ENCODE peak calls at places on chromosomes 3 and 15, in ten cellular contexts. O is left ventricle myocardium inferior; M is CD4-positive, alpha-beta memory T cell; P is endodermal cell; N is Peyer's patch; U is body of pancreas; D is uterus; W is AG04450; B is PC-3; Z is tibial nerve. V is an unnamed sample. For H3K27me3, the result is how much of the 10 kb centered on the place peaks cover.

GRCh38 chr15:94242257-94242656 is 10.9 kb downstream of the MCTP2 start:
- DNase-seq in O (no peak), M (no peak), P (no peak), N (no peak), U (no peak), D (no peak), W (no peak), B (no peak), Z (no peak), V (no peak)

GRCh38 chr3:67090472-67090871 is 92.4 kb downstream of the KBTBD8 start:
- DNase-seq in O (no peak), M (no peak), P (no peak), N (no peak), U (no peak), D (no peak), W (no peak), B (peak), Z (no peak), V (no peak)

GRCh38 chr3:36991923-36992805 is 767 bp downstream of the EPM2AIP1 start:
- DNase-seq in O (no peak), M (no peak), P (no peak), N (no peak), U (peak), D (peak), W (peak), B (peak), Z (no peak), V (no peak)

GRCh38 chr3:152300029-152300764 is 31.5 kb downstream of the MBNL1 start:
- DNase-seq in O (no peak), M (no peak), P (no peak), N (no peak), U (no peak), D (no peak), W (no peak), B (no peak), Z (no peak), V (no peak)

GRCh38 chr3:186220365-186220764 is 111.5 kb upstream of the ETV5 start:
- DNase-seq in O (no peak), M (no peak), P (no peak), N (no peak), U (no peak), D (no peak), W (no peak), B (peak), Z (no peak), V (no peak)

GRCh38 chr15:99110093-99110492 is 5.2 kb downstream of the SYNM start:
- DNase-seq in O (no peak), M (no peak), P (no peak), N (no peak), U (no peak), D (no peak), W (no peak), B (no peak), Z (no peak), V (no peak)

GRCh38 chr3:150110097-150110496 is 139.4 kb upstream of the PFN2 start:
- DNase-seq in O (no peak), M (no peak), P (no peak), N (no peak), U (no peak), D (no peak), W (no peak), B (peak), Z (no peak), V (no peak)

GRCh38 chr3:122961146-122961545 is 66.4 kb downstream of the SEMA5B start:
- DNase-seq in O (no peak), M (no peak), P (no peak), N (no peak), U (no peak), D (no peak), W (no peak), B (no peak), Z (no peak), V (no peak)

GRCh38 chr3:4772171-4772804 is 206.9 kb upstream of the BHLHE40 start:
- DNase-seq in O (peak), M (no peak), P (no peak), N (peak), U (peak), D (peak), W (peak), B (peak), Z (peak), V (no peak)

GRCh38 chr3:183114374-183114773 is 15.1 kb upstream of the MCCC1 start:
- DNase-seq in O (no peak), M (no peak), P (no peak), N (no peak), U (no peak), D (no peak), W (no peak), B (no peak), Z (no peak), V (no peak)

GRCh38 chr3:122030381-122031122 is 8.5 kb upstream of the ILDR1 start:
- DNase-seq in O (no peak), M (peak), P (no peak), N (no peak), U (no peak), D (no peak), W (no peak), B (no peak), Z (no peak), V (no peak)

GRCh38 chr3:177776656-177777055 is 579.4 kb upstream of the TBL1XR1 start:
- DNase-seq in O (no peak), M (no peak), P (peak), N (no peak), U (peak), D (no peak), W (peak), B (peak), Z (no peak), V (no peak)

GRCh38 chr15:44029003-44029402 is 166.1 kb downstream of the FRMD5 start:
- DNase-seq in O (no peak), M (no peak), P (no peak), N (no peak), U (no peak), D (no peak), W (no peak), B (no peak), Z (no peak), V (no peak)

GRCh38 chr3:154095832-154096421 is 25.3 kb upstream of the ARHGEF26 start:
- DNase-seq in O (no peak), M (no peak), P (no peak), N (no peak), U (no peak), D (no peak), W (peak), B (peak), Z (no peak), V (no peak)

GRCh38 chr3:184337981-184338380 is 581 bp downstream of the FAM131A start:
- DNase-seq in O (no peak), M (no peak), P (no peak), N (no peak), U (no peak), D (no peak), W (no peak), B (no peak), Z (no peak), V (no peak)

GRCh38 chr3:186930639-186931486 is 537 bp downstream of the ST6GAL1 start:
- DNase-seq in O (peak), M (peak), P (peak), N (no peak), U (peak), D (peak), W (no peak), B (peak), Z (peak), V (peak)

GRCh38 chr3:184538600-184539431 is 22.8 kb upstream of the EPHB3 start:
- DNase-seq in O (no peak), M (no peak), P (peak), N (no peak), U (no peak), D (no peak), W (no peak), B (no peak), Z (no peak), V (no peak)

GRCh38 chr15:31327674-31328424 is 1.2 kb downstream of the KLF13 start:
- DNase-seq in O (peak), M (peak), P (peak), N (peak), U (peak), D (peak), W (no peak), B (peak), Z (no peak), V (peak)

GRCh38 chr15:89998141-89998661 is 2.9 kb upstream of the ZNF710 start:
- DNase-seq in O (no peak), M (no peak), P (no peak), N (no peak), U (peak), D (no peak), W (no peak), B (peak), Z (no peak), V (no peak)

GRCh38 chr3:141710888-141711616 is 27.0 kb upstream of the RNF7 start:
- DNase-seq in O (no peak), M (no peak), P (no peak), N (no peak), U (no peak), D (peak), W (peak), B (peak), Z (no peak), V (no peak)

DNA sequence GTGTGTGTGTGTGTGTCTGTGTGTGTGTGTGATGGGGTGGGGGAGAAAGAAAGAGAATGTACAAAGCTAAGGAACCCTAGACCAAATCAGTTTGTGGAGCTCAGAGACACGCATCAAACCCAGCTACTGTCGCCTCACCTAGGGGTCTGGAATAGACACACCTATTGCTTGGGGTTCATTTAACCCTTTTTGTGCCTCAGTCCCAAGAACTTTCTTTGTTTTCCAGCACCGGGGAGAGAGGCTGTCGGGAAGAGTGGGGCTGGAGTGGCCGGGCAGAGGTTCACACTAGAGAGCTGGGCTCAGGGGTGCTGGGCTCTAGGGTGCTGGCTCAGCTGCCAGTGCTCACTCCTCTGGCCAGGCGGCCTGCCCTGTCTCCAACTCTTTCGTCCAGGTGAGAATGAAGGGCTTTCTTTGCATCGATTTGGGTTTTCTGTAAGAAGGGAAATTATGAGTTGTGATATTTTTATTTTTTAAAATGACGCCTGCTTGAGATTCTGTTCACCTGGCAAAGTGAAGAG is 221.5 kb downstream of the MEIS2 start:
- DNase-seq in O (no peak), M (no peak), P (peak), N (no peak), U (no peak), D (no peak), W (no peak), B (no peak), Z (no peak), V (no peak)
- H3K27me3 ChIP-seq in O (under half), M (under half), P (half or more), N (under half), U (under half), D (under half), W (under half), B (under half), Z (half or more), V (half or more)

DNA sequence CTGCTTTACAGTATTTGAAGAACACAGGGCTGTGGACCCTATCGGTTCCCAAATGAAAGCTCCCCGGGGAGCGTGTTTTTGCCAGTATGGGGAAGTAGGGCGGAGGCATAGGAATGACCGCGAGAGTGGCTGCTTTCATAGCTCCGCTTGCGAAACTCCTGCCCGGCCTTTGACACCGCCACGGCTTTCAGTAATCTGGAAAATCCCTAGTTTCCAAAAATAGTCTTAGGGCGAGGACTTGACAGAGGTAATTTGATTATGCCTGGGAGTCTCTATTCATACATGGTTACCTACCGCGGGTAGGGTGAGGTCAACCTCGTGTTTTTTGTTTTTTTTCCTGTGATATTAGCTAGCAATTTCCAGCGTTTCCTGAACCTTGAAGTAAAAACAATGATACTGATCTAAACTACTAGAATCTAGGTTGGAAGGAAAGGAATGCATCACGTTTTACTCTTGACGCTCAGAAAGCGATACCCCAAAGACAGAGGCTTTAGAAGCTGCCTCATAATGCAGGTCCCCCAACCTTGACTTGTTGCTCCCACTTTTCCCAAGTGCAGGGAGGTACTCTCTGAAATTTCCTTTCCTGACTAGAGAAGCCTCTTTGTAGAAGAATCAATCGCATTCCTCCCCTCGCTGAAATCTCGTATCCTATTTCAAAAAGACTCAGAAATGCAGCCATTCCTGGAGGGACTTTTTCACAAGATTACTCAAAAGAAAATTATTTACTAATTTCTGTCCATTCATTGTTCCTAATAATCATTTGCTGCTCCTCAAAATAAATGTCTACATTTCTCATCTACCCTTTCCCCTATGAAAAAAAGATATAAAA is 919 bp upstream of the CCNL1 start:
- DNase-seq in O (peak), M (no peak), P (peak), N (peak), U (peak), D (peak), W (peak), B (peak), Z (peak), V (no peak)
- H3K27me3 ChIP-seq in O (under half), M (under half), P (under half), N (under half), U (under half), D (under half), W (under half), B (under half), Z (under half), V (under half)

GRCh38 chr3:128433630-128434185 is 33.0 kb downstream of the DNAJB8 start:
- DNase-seq in O (no peak), M (no peak), P (peak), N (no peak), U (no peak), D (no peak), W (no peak), B (peak), Z (no peak), V (no peak)

GRCh38 chr3:128432898-128433629 is 33.6 kb downstream of the DNAJB8 start:
- DNase-seq in O (no peak), M (no peak), P (peak), N (no peak), U (peak), D (no peak), W (no peak), B (peak), Z (no peak), V (no peak)

GRCh38 chr3:128430731-128431130 is 36.0 kb downstream of the DNAJB8 start:
- DNase-seq in O (no peak), M (no peak), P (no peak), N (no peak), U (no peak), D (no peak), W (no peak), B (no peak), Z (no peak), V (no peak)

GRCh38 chr3:128431803-128432300 is 34.8 kb downstream of the DNAJB8 start:
- DNase-seq in O (no peak), M (no peak), P (no peak), N (no peak), U (no peak), D (no peak), W (no peak), B (no peak), Z (no peak), V (no peak)

GRCh38 chr3:128432301-128432897 is 34.3 kb downstream of the DNAJB8 start:
- DNase-seq in O (no peak), M (no peak), P (peak), N (no peak), U (peak), D (no peak), W (no peak), B (peak), Z (no peak), V (no peak)
- H3K27me3 ChIP-seq in O (half or more), M (under half), P (half or more), N (under half), U (under half), D (under half), W (under half), B (under half), Z (half or more), V (under half)

GRCh38 chr15:91099616-91100560 is at the start of gene SV2B:
- DNase-seq in O (peak), M (peak), P (peak), N (no peak), U (peak), D (no peak), W (no peak), B (peak), Z (no peak), V (peak)

GRCh38 chr15:91102546-91103330 is 2.7 kb downstream of the SV2B start:
- DNase-seq in O (peak), M (no peak), P (no peak), N (no peak), U (no peak), D (no peak), W (no peak), B (no peak), Z (no peak), V (no peak)

GRCh38 chr15:91100561-91101355 is 701 bp downstream of the SV2B start:
- DNase-seq in O (no peak), M (no peak), P (peak), N (no peak), U (no peak), D (no peak), W (no peak), B (no peak), Z (no peak), V (no peak)

GRCh38 chr15:91101356-91101920 is 1.4 kb downstream of the SV2B start:
- DNase-seq in O (no peak), M (no peak), P (peak), N (no peak), U (no peak), D (no peak), W (no peak), B (no peak), Z (no peak), V (no peak)

DNA sequence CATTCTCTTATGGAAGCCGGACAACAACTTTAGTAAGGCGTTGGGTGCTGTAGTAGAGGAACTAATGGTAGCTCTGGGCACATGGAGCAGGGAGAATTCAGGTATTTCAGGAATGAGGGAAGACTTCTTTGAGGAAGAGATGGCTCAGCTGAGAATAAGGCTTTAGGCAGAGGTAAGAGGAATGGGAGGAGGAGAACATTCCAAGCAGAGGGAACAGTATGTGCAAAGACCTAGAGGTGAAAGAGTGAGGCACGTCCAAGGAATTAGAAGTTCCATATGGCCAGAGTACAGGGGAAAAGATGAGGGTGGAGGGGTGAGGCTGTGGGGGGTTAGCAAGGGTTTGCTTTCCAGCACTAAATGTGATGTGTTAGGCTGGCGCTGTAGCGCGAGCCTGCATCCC is 1.6 kb upstream of the SV2B start:
- DNase-seq in O (no peak), M (no peak), P (no peak), N (no peak), U (no peak), D (no peak), W (no peak), B (no peak), Z (no peak), V (no peak)
- H3K27me3 ChIP-seq in O (half or more), M (under half), P (half or more), N (under half), U (under half), D (under half), W (under half), B (half or more), Z (under half), V (half or more)

GRCh38 chr3:181725033-181725775 is 13.5 kb downstream of the SOX2 start:
- DNase-seq in O (no peak), M (no peak), P (peak), N (no peak), U (no peak), D (no peak), W (no peak), B (no peak), Z (no peak), V (no peak)

GRCh38 chr3:181722156-181722555 is 10.4 kb downstream of the SOX2 start:
- DNase-seq in O (no peak), M (no peak), P (no peak), N (no peak), U (no peak), D (no peak), W (no peak), B (no peak), Z (no peak), V (no peak)

GRCh38 chr3:181724432-181724740 is 12.7 kb downstream of the SOX2 start:
- DNase-seq in O (no peak), M (no peak), P (no peak), N (no peak), U (no peak), D (no peak), W (no peak), B (no peak), Z (no peak), V (no peak)

GRCh38 chr3:181723064-181723463 is 11.3 kb downstream of the SOX2 start:
- DNase-seq in O (no peak), M (no peak), P (no peak), N (no peak), U (no peak), D (no peak), W (no peak), B (no peak), Z (no peak), V (no peak)

DNA sequence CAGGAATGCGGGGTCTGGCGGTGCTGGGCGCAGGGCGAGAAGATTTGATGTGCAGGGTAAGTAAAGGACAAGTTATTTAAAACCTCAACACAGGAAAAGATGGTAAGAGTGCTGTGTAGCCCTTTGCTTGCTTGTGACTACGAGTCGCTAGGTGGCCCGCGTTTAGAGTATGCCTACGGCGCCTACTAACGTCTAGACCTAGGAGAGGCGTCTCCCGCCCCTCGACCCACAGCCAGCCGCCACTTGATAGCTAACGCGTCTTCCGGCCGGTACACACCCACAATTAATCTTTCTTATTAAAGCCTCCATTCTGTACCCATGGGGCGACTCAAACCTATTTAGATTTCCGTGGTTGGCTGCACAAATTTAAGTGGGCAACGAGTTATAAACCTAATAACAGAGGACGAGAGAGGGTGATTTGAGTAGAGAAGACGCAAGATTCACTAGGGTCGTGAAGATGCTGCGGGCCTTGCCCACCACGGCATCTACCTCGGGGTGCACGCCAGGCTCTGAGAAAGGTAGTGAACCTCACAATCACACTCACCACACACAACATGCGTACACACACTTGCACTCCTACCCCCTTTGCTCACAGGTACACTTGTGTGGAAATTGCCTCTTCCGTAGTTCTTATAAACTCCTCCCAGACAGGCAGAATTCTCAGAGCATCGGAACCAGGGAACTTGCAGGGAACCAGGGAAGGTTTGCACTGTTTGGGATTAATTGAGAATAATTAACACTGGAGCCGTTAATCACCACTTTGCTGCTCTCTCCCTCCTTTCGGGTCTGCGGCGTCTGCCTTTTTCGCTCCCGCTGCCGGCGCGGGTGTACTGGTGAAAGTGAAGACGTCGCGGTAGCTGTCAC is 12.1 kb downstream of the SOX2 start:
- DNase-seq in O (no peak), M (no peak), P (peak), N (no peak), U (no peak), D (no peak), W (no peak), B (no peak), Z (no peak), V (no peak)
- H3K27me3 ChIP-seq in O (half or more), M (half or more), P (half or more), N (under half), U (under half), D (half or more), W (half or more), B (half or more), Z (half or more), V (half or more)

GRCh38 chr3:14602006-14602803 is 49.4 kb upstream of the CCDC174 start:
- DNase-seq in O (no peak), M (no peak), P (peak), N (no peak), U (no peak), D (no peak), W (no peak), B (peak), Z (no peak), V (no peak)
- H3K27me3 ChIP-seq in O (half or more), M (under half), P (half or more), N (under half), U (under half), D (under half), W (under half), B (under half), Z (half or more), V (half or more)